ENCODE peak calls at places on chromosomes 1 and 21, in six cellular contexts. Z, E, F, B, I and M are unnamed samples.

GRCh38 chr21:33290441-33290840 is 24.3 kb downstream of the IL10RB start:
- DNase-seq in I (no peak), Z (no peak), F (no peak), B (no peak), E (no peak), M (no peak)

GRCh38 chr1:200039849-200040479 is 12.5 kb downstream of the NR5A2 start:
- DNase-seq in Z (no peak), B (no peak), I (no peak), F (no peak), E (no peak), M (peak)

GRCh38 chr1:37135032-37135431 is 100.7 kb upstream of the GRIK3 start:
- DNase-seq in E (no peak), I (no peak), F (no peak), B (no peak), Z (no peak), M (no peak)

GRCh38 chr1:6075747-6076146 is 30.1 kb downstream of the KCNAB2 start:
- DNase-seq in Z (no peak), F (no peak), E (no peak), I (no peak), B (peak), M (no peak)

GRCh38 chr21:46110499-46111192 is 12.7 kb downstream of the COL6A2 start:
- DNase-seq in B (peak), F (no peak), I (no peak), Z (no peak), E (peak), M (no peak)

GRCh38 chr1:187313115-187313514 is 484.4 kb downstream of the PLA2G4A start:
- DNase-seq in F (no peak), E (no peak), B (no peak), I (no peak), Z (no peak), M (no peak)

GRCh38 chr1:2351723-2352122 is 39.6 kb downstream of the MORN1 start:
- DNase-seq in I (no peak), B (no peak), E (no peak), Z (no peak), F (no peak), M (no peak)

GRCh38 chr1:87956072-87956471 is 627.4 kb downstream of the LMO4 start:
- DNase-seq in E (no peak), F (peak), I (no peak), Z (peak), B (peak), M (peak)

GRCh38 chr1:10818262-10819197 is 22.1 kb upstream of the CASZ1 start:
- DNase-seq in I (no peak), E (no peak), Z (no peak), B (no peak), F (no peak), M (no peak)

GRCh38 chr1:162228586-162228985 is 148.1 kb downstream of the SPATA46 start:
- DNase-seq in F (no peak), E (no peak), I (no peak), B (no peak), Z (no peak), M (no peak)

GRCh38 chr1:150813028-150813707 is 5.1 kb upstream of the CTSK start:
- DNase-seq in I (peak), Z (peak), F (peak), B (peak), E (peak), M (no peak)

GRCh38 chr1:220221670-220222069 is 50.6 kb downstream of the RAB3GAP2 start:
- DNase-seq in F (no peak), E (no peak), B (no peak), Z (no peak), I (no peak), M (no peak)

GRCh38 chr1:9404117-9404516 is 111.4 kb downstream of the SPSB1 start:
- DNase-seq in B (no peak), E (no peak), Z (no peak), F (no peak), I (no peak), M (no peak)

GRCh38 chr1:176744142-176744541 is 281.2 kb downstream of the PAPPA2 start:
- DNase-seq in F (no peak), B (no peak), E (no peak), Z (no peak), I (no peak), M (no peak)

GRCh38 chr1:206461602-206462455 is 8.4 kb upstream of the IKBKE start:
- DNase-seq in Z (peak), E (peak), B (peak), F (peak), I (no peak), M (peak)

GRCh38 chr1:163844393-163844948 is 522.7 kb downstream of the NUF2 start:
- DNase-seq in Z (no peak), F (peak), E (no peak), B (peak), I (no peak), M (no peak)

DNA sequence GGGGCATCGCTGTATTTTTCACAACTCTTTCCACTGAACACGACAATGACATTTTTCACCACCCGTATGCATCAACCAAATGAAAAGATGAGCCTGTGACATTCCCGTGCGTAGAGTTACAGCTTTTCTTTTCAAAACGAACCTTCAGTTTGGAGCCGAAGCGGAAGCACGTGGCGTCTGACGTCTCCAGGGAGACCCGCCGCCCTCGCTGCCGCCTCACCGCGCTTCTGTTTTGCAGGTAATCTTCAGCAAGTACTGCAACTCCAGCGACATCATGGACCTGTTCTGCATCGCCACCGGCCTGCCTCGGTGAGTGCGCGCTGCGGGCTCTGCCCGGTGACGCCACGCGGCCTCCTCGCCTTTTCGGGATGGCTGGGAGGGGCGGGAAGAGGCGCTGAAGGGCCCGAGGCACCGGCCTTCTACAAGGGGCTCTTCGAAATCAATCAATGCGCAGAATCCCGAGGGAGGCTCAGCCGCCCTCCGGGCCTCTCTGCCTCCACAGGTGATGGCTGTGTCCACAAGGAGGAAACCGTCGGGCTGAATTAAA is 32.6 kb downstream of the PDE9A start:
- DNase-seq in B (no peak), F (no peak), E (no peak), I (no peak), Z (no peak), M (no peak)
- H4K91ac ChIP-seq in B (no peak), F (no peak), E (no peak), I (no peak), Z (no peak), M (no peak)

DNA sequence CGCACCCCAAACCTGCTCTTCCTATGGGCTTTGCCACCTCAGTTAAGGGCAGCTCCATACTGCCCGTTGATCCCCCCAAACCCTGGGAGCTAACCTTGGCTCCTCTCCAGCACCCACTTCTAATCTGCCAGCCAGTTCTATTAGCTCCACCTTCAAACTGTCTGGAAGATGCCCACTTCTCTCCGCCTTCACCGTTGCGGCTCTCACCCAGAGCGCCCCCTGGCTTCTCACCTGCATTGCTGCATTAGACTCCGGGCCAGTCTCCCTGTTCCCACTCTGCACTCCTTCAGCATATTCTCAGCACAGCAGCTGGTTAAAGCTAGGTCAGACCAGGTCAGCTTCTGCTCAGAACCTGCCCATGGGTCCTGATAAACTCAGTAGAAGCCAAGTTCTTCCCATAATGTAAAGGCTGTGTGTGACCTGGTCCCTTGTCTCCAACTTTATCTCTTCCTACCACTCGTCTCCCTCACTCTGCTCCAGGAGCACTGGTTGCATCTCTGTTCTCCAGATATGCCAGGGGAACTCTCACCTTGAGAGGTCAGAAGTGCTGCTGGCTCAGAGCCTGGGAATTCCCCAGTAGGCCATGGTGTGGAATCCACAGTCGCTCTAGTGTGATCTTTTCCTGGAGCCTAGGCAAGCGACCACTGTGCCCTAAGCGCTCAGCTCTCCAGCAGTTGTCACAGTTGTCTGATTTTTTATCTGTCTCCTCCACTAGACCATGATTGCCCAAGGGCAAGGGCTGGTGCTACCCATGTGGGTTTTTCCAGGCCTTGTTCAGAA is 150.3 kb downstream of the HMGB4 start:
- DNase-seq in E (peak), Z (no peak), F (no peak), I (peak), B (no peak), M (peak)
- H4K8ac ChIP-seq in E (no peak), Z (no peak), F (no peak), I (no peak), B (no peak), M (no peak)

GRCh38 chr1:27590917-27591508 is 12.9 kb downstream of the AHDC1 start:
- DNase-seq in E (no peak), Z (no peak), I (no peak), B (no peak), F (no peak), M (no peak)

GRCh38 chr1:27591622-27592021 is 12.3 kb downstream of the AHDC1 start:
- DNase-seq in Z (no peak), E (no peak), F (peak), I (no peak), B (no peak), M (no peak)

GRCh38 chr1:27592600-27593340 is 11.2 kb downstream of the AHDC1 start:
- DNase-seq in I (no peak), F (no peak), B (no peak), E (peak), Z (no peak), M (no peak)

GRCh38 chr1:27593341-27594326 is 10.3 kb downstream of the AHDC1 start:
- DNase-seq in Z (no peak), E (no peak), F (no peak), B (no peak), I (no peak), M (no peak)

GRCh38 chr1:27592191-27592590 is 11.8 kb downstream of the AHDC1 start:
- DNase-seq in I (no peak), Z (no peak), B (no peak), F (no peak), E (no peak), M (no peak)
- H4K91ac ChIP-seq in I (no peak), Z (no peak), B (no peak), F (no peak), E (no peak), M (no peak)

GRCh38 chr1:108897865-108898720 is 21.3 kb downstream of the GPSM2 start:
- DNase-seq in F (peak), I (no peak), Z (peak), E (no peak), B (peak), M (peak)

GRCh38 chr1:108893141-108893530 is 16.4 kb downstream of the GPSM2 start:
- DNase-seq in Z (no peak), B (no peak), E (no peak), I (no peak), F (peak), M (no peak)

GRCh38 chr1:108896160-108897150 is 19.7 kb downstream of the GPSM2 start:
- DNase-seq in F (peak), Z (no peak), E (peak), I (no peak), B (peak), M (no peak)

GRCh38 chr1:108889706-108890105 is 12.9 kb downstream of the GPSM2 start:
- DNase-seq in E (no peak), Z (no peak), B (no peak), I (no peak), F (no peak), M (no peak)

DNA sequence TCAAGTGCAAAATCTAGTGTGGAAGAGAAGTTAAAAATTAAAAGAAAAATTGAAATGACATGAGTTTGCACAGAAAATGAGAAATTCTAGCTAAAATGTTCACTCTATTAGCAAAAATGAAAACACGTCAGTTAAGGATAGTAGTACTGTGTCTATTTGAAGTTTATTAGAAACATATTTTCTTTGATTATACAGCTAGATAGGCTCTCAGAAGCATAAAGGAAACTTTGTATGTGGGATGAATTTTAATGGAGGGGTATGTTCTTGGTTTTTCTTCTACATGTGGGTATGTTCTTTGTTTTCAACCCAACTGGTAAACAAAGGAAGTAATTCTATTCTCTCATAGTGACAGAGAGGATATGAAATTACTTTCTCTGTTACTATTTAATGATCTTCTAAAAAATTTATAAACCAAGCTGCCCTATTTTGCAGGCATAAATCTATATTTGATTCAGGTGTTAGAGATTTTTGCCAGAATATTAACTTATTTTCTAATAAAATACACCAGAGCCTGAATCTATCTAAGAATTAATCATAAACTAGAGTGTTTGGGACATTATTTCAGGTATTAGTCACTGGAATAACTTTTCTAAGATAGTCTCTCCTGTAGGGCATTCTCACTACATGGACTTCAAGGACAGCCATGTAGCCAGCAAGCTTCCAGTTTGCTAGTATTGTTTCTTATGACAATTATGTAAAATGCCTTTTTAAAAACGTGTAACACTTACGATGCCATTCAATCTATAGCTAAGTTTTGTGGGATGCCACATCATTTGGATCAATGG is 15.8 kb downstream of the GPSM2 start:
- DNase-seq in I (no peak), F (peak), E (no peak), B (no peak), Z (no peak), M (no peak)
- H4K8ac ChIP-seq in I (no peak), F (no peak), E (no peak), B (no peak), Z (no peak), M (no peak)